ENCODE peak calls at places on chromosome 13, in six cellular contexts. J is neural progenitor cell, F is A549, Y is hepatocyte, A is GM23338, I is mammary epithelial cell. R is an unnamed sample.

GRCh38 chr13:32314968-32315254 is 252 bp downstream of the ZAR1L start:
- DNase-seq in Y (peak; percentile 66), F (no peak), I (peak; percentile 42), A (peak; percentile 85), J (peak; percentile 55), R (peak; percentile 79)

GRCh38 chr13:41411536-41411935 is 45.8 kb upstream of the RGCC start:
- DNase-seq in A (peak; percentile 50), J (peak; percentile 57), I (peak; percentile 42), F (no peak), Y (peak; percentile 55), R (peak; percentile 68)

GRCh38 chr13:50334944-50335343 is 319.7 kb downstream of the KCNRG start:
- DNase-seq in F (no peak), J (peak; percentile 42), A (no peak), Y (peak; percentile 75), I (no peak), R (peak; percentile 48)

GRCh38 chr13:28541966-28542365 is 47.0 kb upstream of the FLT1 start:
- DNase-seq in J (no peak), I (no peak), Y (no peak), F (no peak), A (no peak), R (no peak)

GRCh38 chr13:43846496-43846895 is 33.0 kb downstream of the CCDC122 start:
- DNase-seq in I (no peak), F (no peak), A (no peak), Y (no peak), J (no peak), R (no peak)

GRCh38 chr13:61778531-61778930 is 362.9 kb upstream of the PCDH20 start:
- DNase-seq in J (peak; percentile 70), F (no peak), A (peak; percentile 51), Y (no peak), I (no peak), R (no peak)

GRCh38 chr13:105543742-105544141 is 991.7 kb downstream of the EFNB2 start:
- DNase-seq in I (peak; percentile 51), J (no peak), Y (no peak), F (no peak), A (no peak), R (no peak)

GRCh38 chr13:76000131-76000530 is 364.0 kb downstream of the LMO7 start:
- DNase-seq in Y (no peak), J (no peak), A (no peak), I (no peak), F (no peak), R (no peak)

GRCh38 chr13:26062853-26063444 is 11.1 kb upstream of the SHISA2 start:
- DNase-seq in Y (peak; percentile 66), A (peak; percentile 74), F (no peak), I (peak; percentile 53), J (peak; percentile 73), R (no peak)

GRCh38 chr13:18628428-18628827 is 553.2 kb downstream of the TUBA3C start:
- DNase-seq in A (no peak), F (no peak), Y (no peak), J (no peak), I (no peak), R (peak; percentile 22)

GRCh38 chr13:41145136-41145908 is 12.7 kb upstream of the KBTBD6 start:
- DNase-seq in F (no peak), Y (no peak), A (no peak), I (peak; percentile 84), J (no peak), R (no peak)

GRCh38 chr13:105918842-105919741 is 616.4 kb downstream of the EFNB2 start:
- DNase-seq in A (peak; percentile 27), J (no peak), I (peak; percentile 66), Y (peak; percentile 88), F (peak; percentile 51), R (peak; percentile 67)

GRCh38 chr13:39370554-39370953 is 232.4 kb downstream of the LHFPL6 start:
- DNase-seq in F (no peak), J (no peak), Y (peak; percentile 10), I (peak; percentile 83), A (no peak), R (peak; percentile 58)

GRCh38 chr13:21901772-21902708 is 231.2 kb downstream of the FGF9 start:
- DNase-seq in J (no peak), A (no peak), F (no peak), I (no peak), Y (no peak), R (no peak)

GRCh38 chr13:51475727-51476521 is 23.1 kb upstream of the INTS6 start:
- DNase-seq in I (no peak), Y (no peak), J (no peak), A (no peak), F (no peak), R (no peak)

GRCh38 chr13:25977671-25978070 is 74.1 kb downstream of the SHISA2 start:
- DNase-seq in F (no peak), J (no peak), I (no peak), Y (no peak), A (peak; percentile 27), R (no peak)

GRCh38 chr13:98529171-98529570 is 47.7 kb downstream of the STK24 start:
- DNase-seq in I (no peak), F (no peak), Y (no peak), J (no peak), A (no peak), R (no peak)

GRCh38 chr13:43307921-43308433 is 284.6 kb downstream of the DNAJC15 start:
- DNase-seq in J (no peak), F (no peak), I (peak; percentile 34), A (no peak), Y (peak; percentile 92), R (peak; percentile 72)

GRCh38 chr13:32323912-32324311 is 8.6 kb downstream of the BRCA2 start:
- DNase-seq in I (peak; percentile 39), J (no peak), A (no peak), Y (no peak), F (no peak), R (no peak)

GRCh38 chr13:102002271-102002670 is 399.6 kb downstream of the FGF14 start:
- DNase-seq in I (no peak), A (no peak), F (no peak), J (no peak), Y (no peak), R (no peak)

GRCh38 chr13:39452412-39452811 is 150.6 kb downstream of the LHFPL6 start:
- DNase-seq in J (no peak), I (no peak), Y (no peak), A (no peak), F (no peak), R (no peak)

GRCh38 chr13:70829748-70830147 is 721.5 kb upstream of the KLHL1 start:
- DNase-seq in Y (no peak), J (no peak), F (no peak), I (no peak), A (no peak), R (no peak)

GRCh38 chr13:39483326-39483725 is 119.7 kb downstream of the LHFPL6 start:
- DNase-seq in A (no peak), Y (no peak), F (no peak), J (no peak), I (peak; percentile 19), R (no peak)

GRCh38 chr13:37295046-37295445 is 189.6 kb upstream of the CSNK1A1L start:
- DNase-seq in I (no peak), F (no peak), A (no peak), J (no peak), Y (no peak), R (peak; percentile 71)
- H3K4me2 ChIP-seq in I (no peak overlapping the region), F (no peak overlapping the region), A (no peak overlapping the region), J (no peak overlapping the region), Y (no peak overlapping the region), R (peak overlapping the region; percentile 17)

DNA sequence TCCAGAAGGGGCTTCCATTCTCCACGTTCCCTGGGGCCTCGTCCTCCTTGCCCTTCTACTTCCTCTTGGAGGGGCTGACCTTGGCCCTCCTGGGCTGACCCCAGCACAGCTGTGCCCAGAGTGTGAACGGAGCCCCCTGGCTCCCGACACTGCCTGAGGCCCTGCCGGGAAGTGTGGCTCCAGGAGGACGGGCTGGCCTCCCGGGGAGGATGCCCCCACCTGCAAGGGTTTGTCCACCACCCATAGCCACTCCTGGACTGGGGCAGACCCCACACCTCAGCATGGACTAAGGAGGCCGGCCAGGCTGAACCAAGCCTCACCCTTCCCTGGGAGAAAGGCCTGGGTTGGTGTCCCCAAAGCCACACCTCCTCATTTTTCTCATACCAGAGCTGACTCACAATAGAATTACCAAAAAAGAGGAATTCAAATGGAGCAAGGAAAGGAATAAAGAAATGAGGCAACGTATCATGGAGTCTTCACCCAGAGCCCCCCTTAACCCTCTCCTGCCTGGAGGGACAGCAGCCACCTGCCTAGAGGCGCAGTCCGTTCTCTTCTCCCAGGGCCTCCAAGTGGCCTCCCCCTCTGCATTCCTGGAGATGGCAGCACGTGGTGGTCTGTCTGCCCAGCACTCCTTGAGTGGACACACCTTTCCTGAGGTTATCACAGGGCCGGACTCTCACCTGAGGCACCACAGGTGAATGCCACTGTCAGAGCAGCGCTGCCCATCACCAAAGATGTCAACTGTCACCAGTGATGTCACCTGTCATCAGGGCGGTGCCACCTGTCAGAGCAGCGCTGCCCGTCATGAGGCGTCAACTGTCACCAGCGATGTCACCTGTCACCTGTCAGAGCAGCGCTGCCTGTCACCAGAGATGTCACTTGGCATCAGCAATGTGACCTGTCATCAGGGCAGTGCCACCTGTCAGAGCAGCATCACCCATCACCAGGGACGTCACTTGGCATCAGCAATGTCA is 3.1 kb upstream of the C13orf46 start:
- DNase-seq in F (peak; percentile 11), J (no peak), A (no peak), Y (no peak), I (peak; percentile 35), R (peak; percentile 100)
- H3K4me2 ChIP-seq in F (peak overlapping the region; percentile 18), J (no peak overlapping the region), A (no peak overlapping the region), Y (no peak overlapping the region), I (no peak overlapping the region), R (peak overlapping the region; percentile 42)

GRCh38 chr13:90020536-90020935 is 1327.0 kb upstream of the MIR17HG start:
- DNase-seq in A (no peak), Y (no peak), I (no peak), F (no peak), J (no peak), R (no peak)

GRCh38 chr13:90014038-90014437 is 1333.4 kb upstream of the MIR17HG start:
- DNase-seq in I (no peak), A (no peak), Y (no peak), F (no peak), J (no peak), R (no peak)

GRCh38 chr13:90015565-90016507 is 1331.7 kb upstream of the MIR17HG start:
- DNase-seq in Y (no peak), A (no peak), J (no peak), I (peak; percentile 21), F (no peak), R (no peak)

DNA sequence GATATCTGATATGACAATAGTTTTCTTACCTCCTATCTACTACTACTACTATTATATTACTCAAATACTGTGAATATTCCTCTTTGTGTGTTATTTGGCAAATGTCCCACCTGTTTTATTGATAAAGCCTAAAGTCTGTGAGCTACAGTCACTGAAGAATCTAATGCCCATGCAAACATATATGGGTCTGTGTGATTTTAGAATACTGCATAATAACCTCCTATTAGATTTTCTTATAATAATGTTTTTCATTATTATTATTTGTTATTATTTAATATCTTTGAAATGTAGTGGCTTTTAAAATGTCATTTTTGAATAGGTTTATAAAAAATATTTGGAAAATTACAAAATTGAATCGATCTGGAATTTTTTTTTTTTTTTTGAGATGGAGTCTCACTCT is 1330.8 kb upstream of the MIR17HG start:
- DNase-seq in A (no peak), Y (no peak), F (no peak), I (no peak), J (no peak), R (no peak)
- H3K4me2 ChIP-seq in A (no peak overlapping the region), Y (no peak overlapping the region), F (no peak overlapping the region), I (no peak overlapping the region), J (no peak overlapping the region), R (no peak overlapping the region)

DNA sequence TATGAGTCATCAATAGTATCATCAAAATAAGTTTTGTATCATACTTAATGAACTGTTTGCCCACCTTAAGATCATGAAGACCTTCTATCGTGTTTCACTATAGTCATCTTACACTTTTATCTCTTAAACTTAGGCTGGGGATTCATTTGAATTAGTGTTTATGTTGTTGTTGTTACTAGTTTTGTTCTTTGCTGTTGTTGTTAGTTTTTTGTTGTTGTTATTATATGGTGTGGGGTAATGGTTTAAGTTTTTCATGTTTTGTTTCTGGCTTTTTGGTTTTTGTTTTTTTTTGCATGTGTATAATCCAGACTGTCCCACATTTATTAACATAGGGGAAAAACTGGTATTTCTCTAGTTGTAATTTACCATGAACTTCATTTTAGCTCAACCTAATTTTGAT is 965.1 kb upstream of the MIR17HG start:
- DNase-seq in A (no peak), J (no peak), Y (no peak), F (no peak), I (no peak), R (no peak)
- H3K4me2 ChIP-seq in A (no peak overlapping the region), J (no peak overlapping the region), Y (no peak overlapping the region), F (no peak overlapping the region), I (no peak overlapping the region), R (no peak overlapping the region)